ENCODE peak calls at places on chromosomes 13 and 19, in seven cellular contexts. One of them, this sample, is unnamed.

GRCh38 chr13:101727118-101727517 is 274.6 kb downstream of the ITGBL1 start:
- DNase-seq in tibial nerve: no peak
- DNase-seq in HCT116: no peak
- DNase-seq in body of pancreas: no peak
- DNase-seq in prostate gland: no peak
- DNase-seq in ovary: no peak
- DNase-seq in gastrocnemius medialis: no peak
- DNase-seq in this sample: no peak

GRCh38 chr19:49430172-49430677 is 5.0 kb downstream of the GFY start:
- DNase-seq in tibial nerve: no peak
- DNase-seq in HCT116: no peak
- DNase-seq in body of pancreas: no peak
- DNase-seq in prostate gland: no peak
- DNase-seq in ovary: no peak
- DNase-seq in gastrocnemius medialis: no peak
- DNase-seq in this sample: no peak

GRCh38 chr13:98752111-98752941 is at the start of gene SLC15A1:
- DNase-seq in tibial nerve: no peak
- DNase-seq in HCT116: no peak
- DNase-seq in body of pancreas: peak; percentile 61
- DNase-seq in prostate gland: no peak
- DNase-seq in ovary: no peak
- DNase-seq in gastrocnemius medialis: no peak
- DNase-seq in this sample: peak; percentile 83

GRCh38 chr19:15062036-15062435 is 12.8 kb downstream of the CASP14 start:
- DNase-seq in tibial nerve: no peak
- DNase-seq in HCT116: no peak
- DNase-seq in body of pancreas: no peak
- DNase-seq in prostate gland: no peak
- DNase-seq in ovary: no peak
- DNase-seq in gastrocnemius medialis: no peak
- DNase-seq in this sample: no peak

GRCh38 chr13:80527400-80527799 is 186.5 kb upstream of the SPRY2 start:
- DNase-seq in tibial nerve: no peak
- DNase-seq in HCT116: no peak
- DNase-seq in body of pancreas: no peak
- DNase-seq in prostate gland: no peak
- DNase-seq in ovary: no peak
- DNase-seq in gastrocnemius medialis: no peak
- DNase-seq in this sample: no peak

GRCh38 chr19:14149509-14149994 is 13.2 kb upstream of the ASF1B start:
- DNase-seq in tibial nerve: peak; percentile 31
- DNase-seq in HCT116: no peak
- DNase-seq in body of pancreas: peak; percentile 26
- DNase-seq in prostate gland: peak; percentile 83
- DNase-seq in ovary: peak; percentile 85
- DNase-seq in gastrocnemius medialis: peak; percentile 30
- DNase-seq in this sample: peak; percentile 46

GRCh38 chr19:16559896-16560295 is 12.3 kb downstream of the SLC35E1 start:
- DNase-seq in tibial nerve: no peak
- DNase-seq in HCT116: no peak
- DNase-seq in body of pancreas: no peak
- DNase-seq in prostate gland: no peak
- DNase-seq in ovary: no peak
- DNase-seq in gastrocnemius medialis: no peak
- DNase-seq in this sample: no peak

GRCh38 chr13:27189192-27189591 is 17.6 kb upstream of the USP12 start:
- DNase-seq in tibial nerve: no peak
- DNase-seq in HCT116: no peak
- DNase-seq in body of pancreas: no peak
- DNase-seq in prostate gland: no peak
- DNase-seq in ovary: no peak
- DNase-seq in gastrocnemius medialis: no peak
- DNase-seq in this sample: no peak

GRCh38 chr19:48152552-48152951 is 17.6 kb downstream of the LIG1 start:
- DNase-seq in tibial nerve: peak; percentile 54
- DNase-seq in HCT116: peak; percentile 18
- DNase-seq in body of pancreas: peak; percentile 74
- DNase-seq in prostate gland: peak; percentile 53
- DNase-seq in ovary: peak; percentile 72
- DNase-seq in gastrocnemius medialis: peak; percentile 12
- DNase-seq in this sample: no peak

GRCh38 chr19:46283771-46284170 is 13.1 kb upstream of the HIF3A start:
- DNase-seq in tibial nerve: no peak
- DNase-seq in HCT116: no peak
- DNase-seq in body of pancreas: no peak
- DNase-seq in prostate gland: no peak
- DNase-seq in ovary: no peak
- DNase-seq in gastrocnemius medialis: no peak
- DNase-seq in this sample: no peak

GRCh38 chr13:108549989-108550388 is 79.4 kb upstream of the MYO16 start:
- DNase-seq in tibial nerve: no peak
- DNase-seq in HCT116: no peak
- DNase-seq in body of pancreas: no peak
- DNase-seq in prostate gland: no peak
- DNase-seq in ovary: no peak
- DNase-seq in gastrocnemius medialis: no peak
- DNase-seq in this sample: no peak

GRCh38 chr13:73261739-73262216 is 203.0 kb downstream of the KLF5 start:
- DNase-seq in tibial nerve: no peak
- DNase-seq in HCT116: no peak
- DNase-seq in body of pancreas: peak; percentile 48
- DNase-seq in prostate gland: no peak
- DNase-seq in ovary: no peak
- DNase-seq in gastrocnemius medialis: no peak
- DNase-seq in this sample: no peak

GRCh38 chr19:49767380-49767779 is 579 bp downstream of the AP2A1 start:
- DNase-seq in tibial nerve: no peak
- DNase-seq in HCT116: no peak
- DNase-seq in body of pancreas: no peak
- DNase-seq in prostate gland: no peak
- DNase-seq in ovary: no peak
- DNase-seq in gastrocnemius medialis: no peak
- DNase-seq in this sample: no peak

GRCh38 chr13:73063166-73063565 is 4.4 kb downstream of the KLF5 start:
- DNase-seq in tibial nerve: no peak
- DNase-seq in HCT116: no peak
- DNase-seq in body of pancreas: no peak
- DNase-seq in prostate gland: no peak
- DNase-seq in ovary: no peak
- DNase-seq in gastrocnemius medialis: no peak
- DNase-seq in this sample: no peak

GRCh38 chr19:28289294-28290063 is 923.5 kb downstream of the UQCRFS1 start:
- DNase-seq in tibial nerve: no peak
- DNase-seq in HCT116: no peak
- DNase-seq in body of pancreas: peak; percentile 61
- DNase-seq in prostate gland: peak; percentile 86
- DNase-seq in ovary: no peak
- DNase-seq in gastrocnemius medialis: no peak
- DNase-seq in this sample: peak; percentile 39

GRCh38 chr19:34313188-34313587 is 51.8 kb upstream of the GPI start:
- DNase-seq in tibial nerve: no peak
- DNase-seq in HCT116: no peak
- DNase-seq in body of pancreas: no peak
- DNase-seq in prostate gland: no peak
- DNase-seq in ovary: no peak
- DNase-seq in gastrocnemius medialis: no peak
- DNase-seq in this sample: no peak

GRCh38 chr13:111948281-111948680 is 118.7 kb upstream of the SOX1 start:
- DNase-seq in tibial nerve: no peak
- DNase-seq in HCT116: no peak
- DNase-seq in body of pancreas: no peak
- DNase-seq in prostate gland: no peak
- DNase-seq in ovary: peak; percentile 7
- DNase-seq in gastrocnemius medialis: no peak
- DNase-seq in this sample: no peak

GRCh38 chr13:46168341-46168740 is 13.6 kb downstream of the LCP1 start:
- DNase-seq in tibial nerve: no peak
- DNase-seq in HCT116: no peak
- DNase-seq in body of pancreas: no peak
- DNase-seq in prostate gland: peak; percentile 84
- DNase-seq in ovary: no peak
- DNase-seq in gastrocnemius medialis: no peak
- DNase-seq in this sample: peak; percentile 24
- TF ChIP-seq POLR2A in tibial nerve: no peak
- TF ChIP-seq POLR2A in HCT116: no peak
- TF ChIP-seq POLR2A in body of pancreas: no peak
- TF ChIP-seq POLR2A in prostate gland: peak; percentile 12
- TF ChIP-seq POLR2A in ovary: no peak
- TF ChIP-seq POLR2A in gastrocnemius medialis: no peak
- TF ChIP-seq POLR2A in this sample: no peak

DNA sequence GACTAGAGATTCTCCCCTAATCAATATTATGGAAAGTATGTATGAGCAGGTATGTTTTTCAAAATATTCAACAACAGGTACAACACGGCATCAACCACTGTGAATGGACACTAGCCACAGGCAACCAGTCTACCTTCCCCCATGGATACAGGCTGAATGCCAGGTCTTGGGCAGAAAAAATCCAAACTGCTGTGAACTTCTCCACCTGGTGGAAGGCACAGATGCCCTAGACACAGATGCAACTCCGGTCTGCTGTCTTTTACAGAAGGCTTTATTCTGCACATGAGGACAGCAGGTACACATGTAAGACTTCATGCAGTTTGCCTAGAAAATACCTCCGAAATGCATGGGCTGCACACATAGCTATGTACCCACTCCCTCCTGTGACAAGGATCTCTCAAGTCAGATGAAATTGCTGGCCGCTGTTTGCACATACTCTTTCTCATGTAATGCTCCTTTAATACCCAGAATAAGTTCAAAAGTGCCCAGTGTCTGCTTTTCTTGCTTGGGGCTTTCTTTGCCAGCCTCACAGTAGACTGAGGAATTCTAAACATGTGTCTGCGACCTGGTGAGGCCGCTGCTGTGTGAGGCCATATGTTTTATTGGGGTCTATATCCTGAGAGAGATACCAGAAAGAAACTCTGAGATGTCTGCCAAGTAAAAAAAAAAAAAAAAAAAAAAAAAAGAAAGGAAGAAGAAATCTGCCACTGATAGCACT is 325.9 kb downstream of the FOXO1 start:
- DNase-seq in tibial nerve: no peak
- DNase-seq in HCT116: no peak
- DNase-seq in body of pancreas: peak; percentile 83
- DNase-seq in prostate gland: no peak
- DNase-seq in ovary: no peak
- DNase-seq in gastrocnemius medialis: no peak
- DNase-seq in this sample: no peak
- TF ChIP-seq CTCF in tibial nerve: no peak
- TF ChIP-seq CTCF in HCT116: no peak
- TF ChIP-seq CTCF in body of pancreas: peak; percentile 72
- TF ChIP-seq CTCF in prostate gland: no peak
- TF ChIP-seq CTCF in ovary: no peak
- TF ChIP-seq CTCF in gastrocnemius medialis: no peak
- TF ChIP-seq CTCF in this sample: no peak

GRCh38 chr19:5828661-5829566 is 10.6 kb downstream of the FUT6 start:
- DNase-seq in tibial nerve: no peak
- DNase-seq in HCT116: no peak
- DNase-seq in body of pancreas: peak; percentile 64
- DNase-seq in prostate gland: no peak
- DNase-seq in ovary: peak; percentile 51
- DNase-seq in gastrocnemius medialis: no peak
- DNase-seq in this sample: peak; percentile 80

GRCh38 chr19:5829567-5830315 is 9.8 kb downstream of the FUT6 start:
- DNase-seq in tibial nerve: no peak
- DNase-seq in HCT116: no peak
- DNase-seq in body of pancreas: no peak
- DNase-seq in prostate gland: no peak
- DNase-seq in ovary: no peak
- DNase-seq in gastrocnemius medialis: no peak
- DNase-seq in this sample: no peak

GRCh38 chr19:5827342-5827890 is 12.1 kb downstream of the FUT6 start:
- DNase-seq in tibial nerve: no peak
- DNase-seq in HCT116: no peak
- DNase-seq in body of pancreas: no peak
- DNase-seq in prostate gland: no peak
- DNase-seq in ovary: no peak
- DNase-seq in gastrocnemius medialis: no peak
- DNase-seq in this sample: no peak

GRCh38 chr19:5826531-5827341 is 12.8 kb downstream of the FUT6 start:
- DNase-seq in tibial nerve: no peak
- DNase-seq in HCT116: peak; percentile 74
- DNase-seq in body of pancreas: peak; percentile 94
- DNase-seq in prostate gland: peak; percentile 59
- DNase-seq in ovary: peak; percentile 54
- DNase-seq in gastrocnemius medialis: no peak
- DNase-seq in this sample: peak; percentile 77

GRCh38 chr19:5827891-5828660 is 11.4 kb downstream of the FUT6 start:
- DNase-seq in tibial nerve: peak; percentile 46
- DNase-seq in HCT116: peak; percentile 88
- DNase-seq in body of pancreas: peak; percentile 88
- DNase-seq in prostate gland: peak; percentile 76
- DNase-seq in ovary: peak; percentile 91
- DNase-seq in gastrocnemius medialis: peak; percentile 17
- DNase-seq in this sample: peak; percentile 88
- TF ChIP-seq POLR2A in tibial nerve: peak; percentile 50
- TF ChIP-seq POLR2A in HCT116: peak; percentile 99
- TF ChIP-seq POLR2A in body of pancreas: peak; percentile 84
- TF ChIP-seq POLR2A in prostate gland: peak; percentile 85
- TF ChIP-seq POLR2A in ovary: no peak
- TF ChIP-seq POLR2A in gastrocnemius medialis: peak; percentile 24
- TF ChIP-seq POLR2A in this sample: peak; percentile 75

DNA sequence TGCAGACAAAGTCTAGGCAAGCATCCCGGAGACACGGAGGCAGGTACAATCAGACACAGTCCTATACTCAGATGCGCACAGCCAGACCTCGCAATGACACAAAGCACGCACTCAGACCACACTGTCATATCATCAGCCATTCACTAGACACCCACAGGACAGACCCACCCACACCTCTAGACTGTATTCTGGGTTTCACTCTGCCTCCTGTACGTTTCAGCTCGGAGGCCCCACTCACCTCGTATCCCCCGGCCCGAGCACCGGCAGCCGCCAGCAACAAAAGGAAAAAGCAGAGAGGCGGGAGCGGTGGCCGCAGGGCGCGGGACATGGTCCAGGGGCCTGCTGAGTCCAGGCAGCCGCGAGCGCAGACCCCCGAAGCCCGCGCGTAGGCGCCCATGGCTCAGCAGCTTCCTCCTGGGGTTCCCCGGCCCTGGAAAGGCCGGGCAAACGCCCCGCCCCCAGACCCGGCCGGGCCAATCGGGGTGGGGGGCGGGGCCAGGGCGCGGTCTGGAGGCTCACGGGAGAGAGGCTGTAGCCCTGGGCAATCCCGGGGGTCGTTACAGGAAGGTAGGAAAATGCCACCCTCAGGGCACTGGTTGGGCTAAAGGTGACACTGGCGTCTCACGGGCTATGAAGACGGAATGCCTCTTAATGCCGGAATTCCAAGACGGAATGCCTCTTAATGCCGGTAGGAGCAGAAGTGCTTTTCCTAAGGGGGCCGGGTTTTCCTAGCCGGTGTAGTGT is at the start of the genes MAN2B1 and WDR83:
- DNase-seq in tibial nerve: peak; percentile 64
- DNase-seq in HCT116: no peak
- DNase-seq in body of pancreas: peak; percentile 83
- DNase-seq in prostate gland: peak; percentile 55
- DNase-seq in ovary: peak; percentile 85
- DNase-seq in gastrocnemius medialis: peak; percentile 37
- DNase-seq in this sample: peak; percentile 96
- TF ChIP-seq CTCF in tibial nerve: no peak
- TF ChIP-seq CTCF in HCT116: no peak
- TF ChIP-seq CTCF in body of pancreas: no peak
- TF ChIP-seq CTCF in prostate gland: no peak
- TF ChIP-seq CTCF in ovary: no peak
- TF ChIP-seq CTCF in gastrocnemius medialis: no peak
- TF ChIP-seq CTCF in this sample: no peak